ENCODE peak calls at places on chromosome 14, in ten cellular contexts. One of them, this sample, is unnamed.

GRCh38 chr14:81637639-81638038 is 104.0 kb upstream of the SEL1L start:
- ATAC-seq in heart left ventricle: no peak
- ATAC-seq in activated T-cell treated with anti-CD3 and anti-CD28 coated beads, Interleukin-2, amount 50 U/mL, for 4 hours: no peak
- ATAC-seq in stimulated activated naive CD8-positive, alpha-beta T cell treated with anti-CD3 and anti-CD28 coated beads, Interleukin-15, Interleukin-2, amounts not matched to agents 100 U/mL and 50 U/mL, for 24 hours: no peak
- ATAC-seq in naive thymus-derived CD4-positive, alpha-beta T cell: no peak
- ATAC-seq in CD4-positive, alpha-beta T cell: no peak
- ATAC-seq in effector memory CD8-positive, alpha-beta T cell: no peak
- ATAC-seq in Panc1: no peak
- ATAC-seq in CD8-positive, alpha-beta T cell: no peak
- ATAC-seq in upper lobe of right lung: no peak
- ATAC-seq in this sample: no peak

GRCh38 chr14:59208224-59208814 is 19.9 kb downstream of the DAAM1 start:
- ATAC-seq in heart left ventricle: no peak
- ATAC-seq in activated T-cell treated with anti-CD3 and anti-CD28 coated beads, Interleukin-2, amount 50 U/mL, for 4 hours: no peak
- ATAC-seq in stimulated activated naive CD8-positive, alpha-beta T cell treated with anti-CD3 and anti-CD28 coated beads, Interleukin-15, Interleukin-2, amounts not matched to agents 100 U/mL and 50 U/mL, for 24 hours: no peak
- ATAC-seq in naive thymus-derived CD4-positive, alpha-beta T cell: no peak
- ATAC-seq in CD4-positive, alpha-beta T cell: no peak
- ATAC-seq in effector memory CD8-positive, alpha-beta T cell: no peak
- ATAC-seq in Panc1: no peak
- ATAC-seq in CD8-positive, alpha-beta T cell: no peak
- ATAC-seq in upper lobe of right lung: no peak
- ATAC-seq in this sample: no peak

GRCh38 chr14:90820958-90821357 is 4.7 kb upstream of the TTC7B start:
- ATAC-seq in heart left ventricle: no peak
- ATAC-seq in activated T-cell treated with anti-CD3 and anti-CD28 coated beads, Interleukin-2, amount 50 U/mL, for 4 hours: peak; percentile 94
- ATAC-seq in stimulated activated naive CD8-positive, alpha-beta T cell treated with anti-CD3 and anti-CD28 coated beads, Interleukin-15, Interleukin-2, amounts not matched to agents 100 U/mL and 50 U/mL, for 24 hours: peak; percentile 92
- ATAC-seq in naive thymus-derived CD4-positive, alpha-beta T cell: peak; percentile 79
- ATAC-seq in CD4-positive, alpha-beta T cell: peak; percentile 87
- ATAC-seq in effector memory CD8-positive, alpha-beta T cell: peak; percentile 98
- ATAC-seq in Panc1: no peak
- ATAC-seq in CD8-positive, alpha-beta T cell: peak; percentile 78
- ATAC-seq in upper lobe of right lung: no peak
- ATAC-seq in this sample: no peak

GRCh38 chr14:74507085-74507484 is 13.5 kb downstream of the ISCA2 start:
- ATAC-seq in heart left ventricle: no peak
- ATAC-seq in activated T-cell treated with anti-CD3 and anti-CD28 coated beads, Interleukin-2, amount 50 U/mL, for 4 hours: no peak
- ATAC-seq in stimulated activated naive CD8-positive, alpha-beta T cell treated with anti-CD3 and anti-CD28 coated beads, Interleukin-15, Interleukin-2, amounts not matched to agents 100 U/mL and 50 U/mL, for 24 hours: no peak
- ATAC-seq in naive thymus-derived CD4-positive, alpha-beta T cell: no peak
- ATAC-seq in CD4-positive, alpha-beta T cell: no peak
- ATAC-seq in effector memory CD8-positive, alpha-beta T cell: no peak
- ATAC-seq in Panc1: no peak
- ATAC-seq in CD8-positive, alpha-beta T cell: no peak
- ATAC-seq in upper lobe of right lung: no peak
- ATAC-seq in this sample: no peak

GRCh38 chr14:86481105-86481504 is 951.2 kb downstream of the FLRT2 start:
- ATAC-seq in heart left ventricle: no peak
- ATAC-seq in activated T-cell treated with anti-CD3 and anti-CD28 coated beads, Interleukin-2, amount 50 U/mL, for 4 hours: no peak
- ATAC-seq in stimulated activated naive CD8-positive, alpha-beta T cell treated with anti-CD3 and anti-CD28 coated beads, Interleukin-15, Interleukin-2, amounts not matched to agents 100 U/mL and 50 U/mL, for 24 hours: no peak
- ATAC-seq in naive thymus-derived CD4-positive, alpha-beta T cell: no peak
- ATAC-seq in CD4-positive, alpha-beta T cell: no peak
- ATAC-seq in effector memory CD8-positive, alpha-beta T cell: peak; percentile 73
- ATAC-seq in Panc1: no peak
- ATAC-seq in CD8-positive, alpha-beta T cell: no peak
- ATAC-seq in upper lobe of right lung: no peak
- ATAC-seq in this sample: no peak

GRCh38 chr14:60561845-60562746 is 53.1 kb downstream of the SIX6 start:
- ATAC-seq in heart left ventricle: peak; percentile 68
- ATAC-seq in activated T-cell treated with anti-CD3 and anti-CD28 coated beads, Interleukin-2, amount 50 U/mL, for 4 hours: no peak
- ATAC-seq in stimulated activated naive CD8-positive, alpha-beta T cell treated with anti-CD3 and anti-CD28 coated beads, Interleukin-15, Interleukin-2, amounts not matched to agents 100 U/mL and 50 U/mL, for 24 hours: no peak
- ATAC-seq in naive thymus-derived CD4-positive, alpha-beta T cell: no peak
- ATAC-seq in CD4-positive, alpha-beta T cell: no peak
- ATAC-seq in effector memory CD8-positive, alpha-beta T cell: no peak
- ATAC-seq in Panc1: peak; percentile 93
- ATAC-seq in CD8-positive, alpha-beta T cell: no peak
- ATAC-seq in upper lobe of right lung: peak; percentile 71
- ATAC-seq in this sample: peak; percentile 75

GRCh38 chr14:100103261-100104005 is 38.2 kb downstream of the EVL start:
- ATAC-seq in heart left ventricle: peak; percentile 21
- ATAC-seq in activated T-cell treated with anti-CD3 and anti-CD28 coated beads, Interleukin-2, amount 50 U/mL, for 4 hours: peak; percentile 32
- ATAC-seq in stimulated activated naive CD8-positive, alpha-beta T cell treated with anti-CD3 and anti-CD28 coated beads, Interleukin-15, Interleukin-2, amounts not matched to agents 100 U/mL and 50 U/mL, for 24 hours: peak; percentile 37
- ATAC-seq in naive thymus-derived CD4-positive, alpha-beta T cell: no peak
- ATAC-seq in CD4-positive, alpha-beta T cell: peak; percentile 6
- ATAC-seq in effector memory CD8-positive, alpha-beta T cell: no peak
- ATAC-seq in Panc1: no peak
- ATAC-seq in CD8-positive, alpha-beta T cell: peak; percentile 6
- ATAC-seq in upper lobe of right lung: no peak
- ATAC-seq in this sample: no peak

GRCh38 chr14:106044949-106045596 is 518.7 kb downstream of the TMEM121 start:
- ATAC-seq in heart left ventricle: no peak
- ATAC-seq in activated T-cell treated with anti-CD3 and anti-CD28 coated beads, Interleukin-2, amount 50 U/mL, for 4 hours: peak; percentile 100
- ATAC-seq in stimulated activated naive CD8-positive, alpha-beta T cell treated with anti-CD3 and anti-CD28 coated beads, Interleukin-15, Interleukin-2, amounts not matched to agents 100 U/mL and 50 U/mL, for 24 hours: peak; percentile 100
- ATAC-seq in naive thymus-derived CD4-positive, alpha-beta T cell: peak; percentile 98
- ATAC-seq in CD4-positive, alpha-beta T cell: peak; percentile 98
- ATAC-seq in effector memory CD8-positive, alpha-beta T cell: peak; percentile 100
- ATAC-seq in Panc1: peak; percentile 63
- ATAC-seq in CD8-positive, alpha-beta T cell: peak; percentile 99
- ATAC-seq in upper lobe of right lung: peak; percentile 93
- ATAC-seq in this sample: no peak

GRCh38 chr14:99644723-99645544 is at the start of gene HHIPL1:
- ATAC-seq in heart left ventricle: no peak
- ATAC-seq in activated T-cell treated with anti-CD3 and anti-CD28 coated beads, Interleukin-2, amount 50 U/mL, for 4 hours: peak; percentile 27
- ATAC-seq in stimulated activated naive CD8-positive, alpha-beta T cell treated with anti-CD3 and anti-CD28 coated beads, Interleukin-15, Interleukin-2, amounts not matched to agents 100 U/mL and 50 U/mL, for 24 hours: no peak
- ATAC-seq in naive thymus-derived CD4-positive, alpha-beta T cell: no peak
- ATAC-seq in CD4-positive, alpha-beta T cell: no peak
- ATAC-seq in effector memory CD8-positive, alpha-beta T cell: no peak
- ATAC-seq in Panc1: peak; percentile 88
- ATAC-seq in CD8-positive, alpha-beta T cell: no peak
- ATAC-seq in upper lobe of right lung: peak; percentile 60
- ATAC-seq in this sample: peak; percentile 67

GRCh38 chr14:75510547-75510946 is 11.7 kb upstream of the BATF start:
- ATAC-seq in heart left ventricle: no peak
- ATAC-seq in activated T-cell treated with anti-CD3 and anti-CD28 coated beads, Interleukin-2, amount 50 U/mL, for 4 hours: peak; percentile 82
- ATAC-seq in stimulated activated naive CD8-positive, alpha-beta T cell treated with anti-CD3 and anti-CD28 coated beads, Interleukin-15, Interleukin-2, amounts not matched to agents 100 U/mL and 50 U/mL, for 24 hours: peak; percentile 70
- ATAC-seq in naive thymus-derived CD4-positive, alpha-beta T cell: no peak
- ATAC-seq in CD4-positive, alpha-beta T cell: no peak
- ATAC-seq in effector memory CD8-positive, alpha-beta T cell: no peak
- ATAC-seq in Panc1: no peak
- ATAC-seq in CD8-positive, alpha-beta T cell: no peak
- ATAC-seq in upper lobe of right lung: no peak
- ATAC-seq in this sample: no peak

GRCh38 chr14:78752789-78753188 is 582.6 kb downstream of the NRXN3 start:
- ATAC-seq in heart left ventricle: no peak
- ATAC-seq in activated T-cell treated with anti-CD3 and anti-CD28 coated beads, Interleukin-2, amount 50 U/mL, for 4 hours: no peak
- ATAC-seq in stimulated activated naive CD8-positive, alpha-beta T cell treated with anti-CD3 and anti-CD28 coated beads, Interleukin-15, Interleukin-2, amounts not matched to agents 100 U/mL and 50 U/mL, for 24 hours: no peak
- ATAC-seq in naive thymus-derived CD4-positive, alpha-beta T cell: no peak
- ATAC-seq in CD4-positive, alpha-beta T cell: no peak
- ATAC-seq in effector memory CD8-positive, alpha-beta T cell: no peak
- ATAC-seq in Panc1: no peak
- ATAC-seq in CD8-positive, alpha-beta T cell: no peak
- ATAC-seq in upper lobe of right lung: peak; percentile 39
- ATAC-seq in this sample: no peak

GRCh38 chr14:66422019-66422946 is 63.9 kb upstream of the CCDC196 start:
- ATAC-seq in heart left ventricle: no peak
- ATAC-seq in activated T-cell treated with anti-CD3 and anti-CD28 coated beads, Interleukin-2, amount 50 U/mL, for 4 hours: no peak
- ATAC-seq in stimulated activated naive CD8-positive, alpha-beta T cell treated with anti-CD3 and anti-CD28 coated beads, Interleukin-15, Interleukin-2, amounts not matched to agents 100 U/mL and 50 U/mL, for 24 hours: no peak
- ATAC-seq in naive thymus-derived CD4-positive, alpha-beta T cell: no peak
- ATAC-seq in CD4-positive, alpha-beta T cell: no peak
- ATAC-seq in effector memory CD8-positive, alpha-beta T cell: no peak
- ATAC-seq in Panc1: no peak
- ATAC-seq in CD8-positive, alpha-beta T cell: no peak
- ATAC-seq in upper lobe of right lung: no peak
- ATAC-seq in this sample: no peak

GRCh38 chr14:24058260-24058950 is 6.6 kb downstream of the CARMIL3 start:
- ATAC-seq in heart left ventricle: peak; percentile 72
- ATAC-seq in activated T-cell treated with anti-CD3 and anti-CD28 coated beads, Interleukin-2, amount 50 U/mL, for 4 hours: no peak
- ATAC-seq in stimulated activated naive CD8-positive, alpha-beta T cell treated with anti-CD3 and anti-CD28 coated beads, Interleukin-15, Interleukin-2, amounts not matched to agents 100 U/mL and 50 U/mL, for 24 hours: no peak
- ATAC-seq in naive thymus-derived CD4-positive, alpha-beta T cell: peak; percentile 84
- ATAC-seq in CD4-positive, alpha-beta T cell: peak; percentile 83
- ATAC-seq in effector memory CD8-positive, alpha-beta T cell: peak; percentile 73
- ATAC-seq in Panc1: peak; percentile 89
- ATAC-seq in CD8-positive, alpha-beta T cell: peak; percentile 86
- ATAC-seq in upper lobe of right lung: peak; percentile 83
- ATAC-seq in this sample: peak; percentile 81

GRCh38 chr14:73253323-73253610 is 16.0 kb downstream of the PAPLN start:
- ATAC-seq in heart left ventricle: no peak
- ATAC-seq in activated T-cell treated with anti-CD3 and anti-CD28 coated beads, Interleukin-2, amount 50 U/mL, for 4 hours: no peak
- ATAC-seq in stimulated activated naive CD8-positive, alpha-beta T cell treated with anti-CD3 and anti-CD28 coated beads, Interleukin-15, Interleukin-2, amounts not matched to agents 100 U/mL and 50 U/mL, for 24 hours: no peak
- ATAC-seq in naive thymus-derived CD4-positive, alpha-beta T cell: peak; percentile 9
- ATAC-seq in CD4-positive, alpha-beta T cell: no peak
- ATAC-seq in effector memory CD8-positive, alpha-beta T cell: no peak
- ATAC-seq in Panc1: no peak
- ATAC-seq in CD8-positive, alpha-beta T cell: no peak
- ATAC-seq in upper lobe of right lung: no peak
- ATAC-seq in this sample: no peak

GRCh38 chr14:95891742-95892141 is 15.1 kb downstream of the TUNAR start:
- ATAC-seq in heart left ventricle: no peak
- ATAC-seq in activated T-cell treated with anti-CD3 and anti-CD28 coated beads, Interleukin-2, amount 50 U/mL, for 4 hours: no peak
- ATAC-seq in stimulated activated naive CD8-positive, alpha-beta T cell treated with anti-CD3 and anti-CD28 coated beads, Interleukin-15, Interleukin-2, amounts not matched to agents 100 U/mL and 50 U/mL, for 24 hours: no peak
- ATAC-seq in naive thymus-derived CD4-positive, alpha-beta T cell: no peak
- ATAC-seq in CD4-positive, alpha-beta T cell: no peak
- ATAC-seq in effector memory CD8-positive, alpha-beta T cell: no peak
- ATAC-seq in Panc1: no peak
- ATAC-seq in CD8-positive, alpha-beta T cell: no peak
- ATAC-seq in upper lobe of right lung: no peak
- ATAC-seq in this sample: no peak

GRCh38 chr14:87233806-87234384 is 759.1 kb downstream of the GALC start:
- ATAC-seq in heart left ventricle: no peak
- ATAC-seq in activated T-cell treated with anti-CD3 and anti-CD28 coated beads, Interleukin-2, amount 50 U/mL, for 4 hours: no peak
- ATAC-seq in stimulated activated naive CD8-positive, alpha-beta T cell treated with anti-CD3 and anti-CD28 coated beads, Interleukin-15, Interleukin-2, amounts not matched to agents 100 U/mL and 50 U/mL, for 24 hours: no peak
- ATAC-seq in naive thymus-derived CD4-positive, alpha-beta T cell: no peak
- ATAC-seq in CD4-positive, alpha-beta T cell: no peak
- ATAC-seq in effector memory CD8-positive, alpha-beta T cell: no peak
- ATAC-seq in Panc1: no peak
- ATAC-seq in CD8-positive, alpha-beta T cell: no peak
- ATAC-seq in upper lobe of right lung: no peak
- ATAC-seq in this sample: no peak

GRCh38 chr14:38425324-38425976 is 169.6 kb upstream of the CLEC14A start:
- ATAC-seq in heart left ventricle: no peak
- ATAC-seq in activated T-cell treated with anti-CD3 and anti-CD28 coated beads, Interleukin-2, amount 50 U/mL, for 4 hours: no peak
- ATAC-seq in stimulated activated naive CD8-positive, alpha-beta T cell treated with anti-CD3 and anti-CD28 coated beads, Interleukin-15, Interleukin-2, amounts not matched to agents 100 U/mL and 50 U/mL, for 24 hours: no peak
- ATAC-seq in naive thymus-derived CD4-positive, alpha-beta T cell: no peak
- ATAC-seq in CD4-positive, alpha-beta T cell: no peak
- ATAC-seq in effector memory CD8-positive, alpha-beta T cell: no peak
- ATAC-seq in Panc1: no peak
- ATAC-seq in CD8-positive, alpha-beta T cell: no peak
- ATAC-seq in upper lobe of right lung: no peak
- ATAC-seq in this sample: no peak

GRCh38 chr14:94307410-94307992 is 14.4 kb upstream of the SERPINA10 start:
- ATAC-seq in heart left ventricle: no peak
- ATAC-seq in activated T-cell treated with anti-CD3 and anti-CD28 coated beads, Interleukin-2, amount 50 U/mL, for 4 hours: no peak
- ATAC-seq in stimulated activated naive CD8-positive, alpha-beta T cell treated with anti-CD3 and anti-CD28 coated beads, Interleukin-15, Interleukin-2, amounts not matched to agents 100 U/mL and 50 U/mL, for 24 hours: no peak
- ATAC-seq in naive thymus-derived CD4-positive, alpha-beta T cell: no peak
- ATAC-seq in CD4-positive, alpha-beta T cell: no peak
- ATAC-seq in effector memory CD8-positive, alpha-beta T cell: no peak
- ATAC-seq in Panc1: peak; percentile 60
- ATAC-seq in CD8-positive, alpha-beta T cell: no peak
- ATAC-seq in upper lobe of right lung: no peak
- ATAC-seq in this sample: no peak

GRCh38 chr14:68219407-68219806 is 399.8 kb downstream of the RAD51B start:
- ATAC-seq in heart left ventricle: no peak
- ATAC-seq in activated T-cell treated with anti-CD3 and anti-CD28 coated beads, Interleukin-2, amount 50 U/mL, for 4 hours: no peak
- ATAC-seq in stimulated activated naive CD8-positive, alpha-beta T cell treated with anti-CD3 and anti-CD28 coated beads, Interleukin-15, Interleukin-2, amounts not matched to agents 100 U/mL and 50 U/mL, for 24 hours: no peak
- ATAC-seq in naive thymus-derived CD4-positive, alpha-beta T cell: no peak
- ATAC-seq in CD4-positive, alpha-beta T cell: no peak
- ATAC-seq in effector memory CD8-positive, alpha-beta T cell: no peak
- ATAC-seq in Panc1: no peak
- ATAC-seq in CD8-positive, alpha-beta T cell: no peak
- ATAC-seq in upper lobe of right lung: peak; percentile 61
- ATAC-seq in this sample: no peak

GRCh38 chr14:60670994-60671393 is 21.7 kb upstream of the SIX1 start:
- ATAC-seq in heart left ventricle: no peak
- ATAC-seq in activated T-cell treated with anti-CD3 and anti-CD28 coated beads, Interleukin-2, amount 50 U/mL, for 4 hours: no peak
- ATAC-seq in stimulated activated naive CD8-positive, alpha-beta T cell treated with anti-CD3 and anti-CD28 coated beads, Interleukin-15, Interleukin-2, amounts not matched to agents 100 U/mL and 50 U/mL, for 24 hours: no peak
- ATAC-seq in naive thymus-derived CD4-positive, alpha-beta T cell: no peak
- ATAC-seq in CD4-positive, alpha-beta T cell: no peak
- ATAC-seq in effector memory CD8-positive, alpha-beta T cell: no peak
- ATAC-seq in Panc1: no peak
- ATAC-seq in CD8-positive, alpha-beta T cell: no peak
- ATAC-seq in upper lobe of right lung: no peak
- ATAC-seq in this sample: no peak

GRCh38 chr14:69204753-69205152 is 13.5 kb downstream of the EXD2 start:
- ATAC-seq in heart left ventricle: no peak
- ATAC-seq in activated T-cell treated with anti-CD3 and anti-CD28 coated beads, Interleukin-2, amount 50 U/mL, for 4 hours: no peak
- ATAC-seq in stimulated activated naive CD8-positive, alpha-beta T cell treated with anti-CD3 and anti-CD28 coated beads, Interleukin-15, Interleukin-2, amounts not matched to agents 100 U/mL and 50 U/mL, for 24 hours: no peak
- ATAC-seq in naive thymus-derived CD4-positive, alpha-beta T cell: no peak
- ATAC-seq in CD4-positive, alpha-beta T cell: no peak
- ATAC-seq in effector memory CD8-positive, alpha-beta T cell: no peak
- ATAC-seq in Panc1: no peak
- ATAC-seq in CD8-positive, alpha-beta T cell: no peak
- ATAC-seq in upper lobe of right lung: no peak
- ATAC-seq in this sample: no peak

GRCh38 chr14:64060199-64060545 is 207.4 kb downstream of the SYNE2 start:
- ATAC-seq in heart left ventricle: no peak
- ATAC-seq in activated T-cell treated with anti-CD3 and anti-CD28 coated beads, Interleukin-2, amount 50 U/mL, for 4 hours: no peak
- ATAC-seq in stimulated activated naive CD8-positive, alpha-beta T cell treated with anti-CD3 and anti-CD28 coated beads, Interleukin-15, Interleukin-2, amounts not matched to agents 100 U/mL and 50 U/mL, for 24 hours: no peak
- ATAC-seq in naive thymus-derived CD4-positive, alpha-beta T cell: no peak
- ATAC-seq in CD4-positive, alpha-beta T cell: no peak
- ATAC-seq in effector memory CD8-positive, alpha-beta T cell: no peak
- ATAC-seq in Panc1: no peak
- ATAC-seq in CD8-positive, alpha-beta T cell: no peak
- ATAC-seq in upper lobe of right lung: no peak
- ATAC-seq in this sample: no peak

GRCh38 chr14:104805941-104806624 is 5.2 kb downstream of the ZBTB42 start:
- ATAC-seq in heart left ventricle: no peak
- ATAC-seq in activated T-cell treated with anti-CD3 and anti-CD28 coated beads, Interleukin-2, amount 50 U/mL, for 4 hours: no peak
- ATAC-seq in stimulated activated naive CD8-positive, alpha-beta T cell treated with anti-CD3 and anti-CD28 coated beads, Interleukin-15, Interleukin-2, amounts not matched to agents 100 U/mL and 50 U/mL, for 24 hours: no peak
- ATAC-seq in naive thymus-derived CD4-positive, alpha-beta T cell: no peak
- ATAC-seq in CD4-positive, alpha-beta T cell: no peak
- ATAC-seq in effector memory CD8-positive, alpha-beta T cell: no peak
- ATAC-seq in Panc1: peak; percentile 18
- ATAC-seq in CD8-positive, alpha-beta T cell: no peak
- ATAC-seq in upper lobe of right lung: no peak
- ATAC-seq in this sample: no peak

This sample was measured in gastroesophageal sphincter.